ENCODE peak calls at places on chromosome 4, in eight cellular contexts. One of them, this sample, is unnamed.

GRCh38 chr4:127634181-127634580 is 1.4 kb downstream of the INTU start:
- DNase-seq in upper lobe of left lung: no peak
- DNase-seq in astrocyte of the cerebellum: no peak
- DNase-seq in GM12865: no peak
- DNase-seq in fibroblast of pulmonary artery: peak; percentile 77
- DNase-seq in GM23338: no peak
- DNase-seq in cardiac fibroblast: peak; percentile 54
- DNase-seq in foreskin fibroblast: peak; percentile 54
- DNase-seq in this sample: no peak

GRCh38 chr4:106627071-106627470 is 258.5 kb upstream of the GIMD1 start:
- DNase-seq in upper lobe of left lung: no peak
- DNase-seq in astrocyte of the cerebellum: peak; percentile 11
- DNase-seq in GM12865: no peak
- DNase-seq in fibroblast of pulmonary artery: peak; percentile 43
- DNase-seq in GM23338: no peak
- DNase-seq in cardiac fibroblast: no peak
- DNase-seq in foreskin fibroblast: peak; percentile 31
- DNase-seq in this sample: no peak

GRCh38 chr4:141427726-141428296 is 207.1 kb downstream of the ZNF330 start:
- DNase-seq in upper lobe of left lung: no peak
- DNase-seq in astrocyte of the cerebellum: no peak
- DNase-seq in GM12865: no peak
- DNase-seq in fibroblast of pulmonary artery: no peak
- DNase-seq in GM23338: no peak
- DNase-seq in cardiac fibroblast: no peak
- DNase-seq in foreskin fibroblast: peak; percentile 66
- DNase-seq in this sample: no peak

GRCh38 chr4:141011799-141012377 is 121.4 kb downstream of the RNF150 start:
- DNase-seq in upper lobe of left lung: no peak
- DNase-seq in astrocyte of the cerebellum: no peak
- DNase-seq in GM12865: no peak
- DNase-seq in fibroblast of pulmonary artery: no peak
- DNase-seq in GM23338: no peak
- DNase-seq in cardiac fibroblast: no peak
- DNase-seq in foreskin fibroblast: no peak
- DNase-seq in this sample: no peak

GRCh38 chr4:38948551-38948950 is 80.9 kb downstream of the FAM114A1 start:
- DNase-seq in upper lobe of left lung: no peak
- DNase-seq in astrocyte of the cerebellum: peak; percentile 85
- DNase-seq in GM12865: no peak
- DNase-seq in fibroblast of pulmonary artery: peak; percentile 93
- DNase-seq in GM23338: no peak
- DNase-seq in cardiac fibroblast: peak; percentile 94
- DNase-seq in foreskin fibroblast: peak; percentile 89
- DNase-seq in this sample: no peak

GRCh38 chr4:125961626-125962025 is 646.9 kb downstream of the FAT4 start:
- DNase-seq in upper lobe of left lung: peak; percentile 20
- DNase-seq in astrocyte of the cerebellum: no peak
- DNase-seq in GM12865: no peak
- DNase-seq in fibroblast of pulmonary artery: no peak
- DNase-seq in GM23338: no peak
- DNase-seq in cardiac fibroblast: no peak
- DNase-seq in foreskin fibroblast: no peak
- DNase-seq in this sample: no peak

GRCh38 chr4:75634951-75635350 is 4.6 kb upstream of the CDKL2 start:
- DNase-seq in upper lobe of left lung: no peak
- DNase-seq in astrocyte of the cerebellum: no peak
- DNase-seq in GM12865: no peak
- DNase-seq in fibroblast of pulmonary artery: peak; percentile 24
- DNase-seq in GM23338: no peak
- DNase-seq in cardiac fibroblast: no peak
- DNase-seq in foreskin fibroblast: peak; percentile 65
- DNase-seq in this sample: no peak

GRCh38 chr4:184937030-184937710 is 81.1 kb upstream of the HELT start:
- DNase-seq in upper lobe of left lung: no peak
- DNase-seq in astrocyte of the cerebellum: no peak
- DNase-seq in GM12865: no peak
- DNase-seq in fibroblast of pulmonary artery: no peak
- DNase-seq in GM23338: no peak
- DNase-seq in cardiac fibroblast: no peak
- DNase-seq in foreskin fibroblast: no peak
- DNase-seq in this sample: peak; percentile 69

GRCh38 chr4:185472063-185472542 is 570 bp upstream of the CCDC110 start:
- DNase-seq in upper lobe of left lung: no peak
- DNase-seq in astrocyte of the cerebellum: no peak
- DNase-seq in GM12865: peak; percentile 45
- DNase-seq in fibroblast of pulmonary artery: no peak
- DNase-seq in GM23338: no peak
- DNase-seq in cardiac fibroblast: no peak
- DNase-seq in foreskin fibroblast: no peak
- DNase-seq in this sample: no peak

GRCh38 chr4:39541987-39542632 is 14.9 kb upstream of the UGDH start:
- DNase-seq in upper lobe of left lung: no peak
- DNase-seq in astrocyte of the cerebellum: no peak
- DNase-seq in GM12865: no peak
- DNase-seq in fibroblast of pulmonary artery: no peak
- DNase-seq in GM23338: no peak
- DNase-seq in cardiac fibroblast: peak; percentile 43
- DNase-seq in foreskin fibroblast: peak; percentile 34
- DNase-seq in this sample: no peak

GRCh38 chr4:139555705-139556070 is 331 bp downstream of the SETD7 start:
- DNase-seq in upper lobe of left lung: peak; percentile 92
- DNase-seq in astrocyte of the cerebellum: no peak
- DNase-seq in GM12865: no peak
- DNase-seq in fibroblast of pulmonary artery: peak; percentile 52
- DNase-seq in GM23338: no peak
- DNase-seq in cardiac fibroblast: no peak
- DNase-seq in foreskin fibroblast: peak; percentile 72
- DNase-seq in this sample: peak; percentile 48

GRCh38 chr4:106986486-106986885 is 49.6 kb downstream of the DKK2 start:
- DNase-seq in upper lobe of left lung: no peak
- DNase-seq in astrocyte of the cerebellum: peak; percentile 13
- DNase-seq in GM12865: no peak
- DNase-seq in fibroblast of pulmonary artery: no peak
- DNase-seq in GM23338: no peak
- DNase-seq in cardiac fibroblast: no peak
- DNase-seq in foreskin fibroblast: peak; percentile 85
- DNase-seq in this sample: no peak

DNA sequence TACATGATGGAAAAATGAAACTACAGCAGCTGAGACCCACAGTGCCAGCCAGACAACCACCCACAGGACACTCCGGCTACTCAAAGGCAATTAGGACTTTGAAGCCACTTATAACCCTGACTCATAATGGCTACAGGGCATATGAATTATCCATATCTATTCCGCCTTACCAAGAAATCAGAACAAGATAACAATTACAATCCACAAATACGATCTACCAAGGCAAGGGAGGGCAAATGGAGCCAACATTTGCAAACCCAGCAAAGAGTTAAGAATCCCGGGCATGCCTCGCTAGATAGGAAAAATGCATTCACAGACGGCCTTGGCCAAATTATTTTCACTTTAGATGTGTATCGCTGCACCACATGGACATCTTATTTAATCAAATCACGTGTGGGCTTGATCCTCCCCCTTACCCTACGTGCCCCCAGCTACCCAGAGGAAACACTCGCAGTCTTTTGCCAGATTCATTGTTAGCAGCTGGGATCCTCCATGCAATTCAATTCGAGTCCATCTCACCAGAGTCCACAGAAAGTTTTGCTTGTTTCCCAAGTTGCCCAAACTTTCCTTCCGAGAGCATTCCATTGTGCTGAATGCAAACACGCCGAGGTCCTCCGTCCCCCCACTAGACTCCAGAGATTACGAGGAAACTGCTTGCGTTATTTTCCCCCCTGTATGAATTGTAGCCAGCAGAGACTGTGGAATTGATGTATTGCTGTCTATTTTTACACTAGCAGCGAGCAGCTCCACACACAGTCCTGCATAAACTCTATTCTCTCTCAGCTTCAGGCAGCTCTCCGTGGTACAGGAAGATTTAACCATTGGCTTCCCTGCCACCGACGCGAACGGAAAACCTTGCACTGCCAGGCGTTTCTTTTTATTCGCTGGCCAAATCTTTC is 1.2 kb downstream of the PPARGC1A start:
- DNase-seq in upper lobe of left lung: no peak
- DNase-seq in astrocyte of the cerebellum: no peak
- DNase-seq in GM12865: no peak
- DNase-seq in fibroblast of pulmonary artery: peak; percentile 58
- DNase-seq in GM23338: peak; percentile 21
- DNase-seq in cardiac fibroblast: peak; percentile 73
- DNase-seq in foreskin fibroblast: peak; percentile 74
- DNase-seq in this sample: no peak
- H3K4me3 ChIP-seq in upper lobe of left lung: peak overlapping the region; percentile 54
- H3K4me3 ChIP-seq in astrocyte of the cerebellum: peak overlapping the region; percentile 49
- H3K4me3 ChIP-seq in GM12865: no peak overlapping the region
- H3K4me3 ChIP-seq in fibroblast of pulmonary artery: peak overlapping the region; percentile 47
- H3K4me3 ChIP-seq in GM23338: no peak overlapping the region
- H3K4me3 ChIP-seq in cardiac fibroblast: peak overlapping the region; percentile 47
- H3K4me3 ChIP-seq in foreskin fibroblast: peak overlapping the region; percentile 50
- H3K4me3 ChIP-seq in this sample: no peak overlapping the region

GRCh38 chr4:48223633-48224295 is 45.9 kb downstream of the TEC start:
- DNase-seq in upper lobe of left lung: no peak
- DNase-seq in astrocyte of the cerebellum: no peak
- DNase-seq in GM12865: no peak
- DNase-seq in fibroblast of pulmonary artery: no peak
- DNase-seq in GM23338: no peak
- DNase-seq in cardiac fibroblast: no peak
- DNase-seq in foreskin fibroblast: peak; percentile 64
- DNase-seq in this sample: no peak

GRCh38 chr4:48226199-48226598 is 43.4 kb downstream of the TEC start:
- DNase-seq in upper lobe of left lung: no peak
- DNase-seq in astrocyte of the cerebellum: no peak
- DNase-seq in GM12865: no peak
- DNase-seq in fibroblast of pulmonary artery: no peak
- DNase-seq in GM23338: no peak
- DNase-seq in cardiac fibroblast: no peak
- DNase-seq in foreskin fibroblast: no peak
- DNase-seq in this sample: no peak

GRCh38 chr4:48228887-48229462 is 40.7 kb downstream of the TEC start:
- DNase-seq in upper lobe of left lung: no peak
- DNase-seq in astrocyte of the cerebellum: no peak
- DNase-seq in GM12865: no peak
- DNase-seq in fibroblast of pulmonary artery: no peak
- DNase-seq in GM23338: no peak
- DNase-seq in cardiac fibroblast: no peak
- DNase-seq in foreskin fibroblast: peak; percentile 31
- DNase-seq in this sample: no peak

GRCh38 chr4:48225368-48226141 is 44.1 kb downstream of the TEC start:
- DNase-seq in upper lobe of left lung: no peak
- DNase-seq in astrocyte of the cerebellum: no peak
- DNase-seq in GM12865: no peak
- DNase-seq in fibroblast of pulmonary artery: no peak
- DNase-seq in GM23338: peak; percentile 49
- DNase-seq in cardiac fibroblast: no peak
- DNase-seq in foreskin fibroblast: no peak
- DNase-seq in this sample: no peak

DNA sequence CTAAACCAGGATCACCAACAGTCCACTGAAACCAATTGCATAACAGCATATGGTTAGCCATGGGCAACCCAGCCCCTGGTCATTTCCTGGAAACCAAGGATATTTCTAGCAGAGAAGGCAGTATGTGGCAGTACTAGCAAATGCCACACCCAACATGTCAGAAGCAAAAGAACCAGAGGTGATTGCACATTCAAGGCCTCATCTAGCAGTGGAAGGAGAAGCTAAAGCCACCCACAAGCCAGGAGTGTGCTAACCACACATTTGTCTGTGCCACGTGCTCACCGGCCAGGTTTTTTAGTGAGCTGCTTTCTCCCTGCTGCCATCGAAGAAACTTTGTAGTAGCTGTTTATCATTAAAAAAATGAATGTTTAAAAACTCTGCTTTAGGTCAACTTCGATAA is 42.0 kb downstream of the TEC start:
- DNase-seq in upper lobe of left lung: no peak
- DNase-seq in astrocyte of the cerebellum: no peak
- DNase-seq in GM12865: peak; percentile 28
- DNase-seq in fibroblast of pulmonary artery: no peak
- DNase-seq in GM23338: no peak
- DNase-seq in cardiac fibroblast: no peak
- DNase-seq in foreskin fibroblast: peak; percentile 16
- DNase-seq in this sample: no peak
- H3K4me3 ChIP-seq in upper lobe of left lung: no peak overlapping the region
- H3K4me3 ChIP-seq in astrocyte of the cerebellum: no peak overlapping the region
- H3K4me3 ChIP-seq in GM12865: no peak overlapping the region
- H3K4me3 ChIP-seq in fibroblast of pulmonary artery: no peak overlapping the region
- H3K4me3 ChIP-seq in GM23338: no peak overlapping the region
- H3K4me3 ChIP-seq in cardiac fibroblast: no peak overlapping the region
- H3K4me3 ChIP-seq in foreskin fibroblast: no peak overlapping the region
- H3K4me3 ChIP-seq in this sample: no peak overlapping the region

GRCh38 chr4:151322565-151322964 is 2.8 kb downstream of the SH3D19 start:
- DNase-seq in upper lobe of left lung: no peak
- DNase-seq in astrocyte of the cerebellum: no peak
- DNase-seq in GM12865: no peak
- DNase-seq in fibroblast of pulmonary artery: no peak
- DNase-seq in GM23338: no peak
- DNase-seq in cardiac fibroblast: no peak
- DNase-seq in foreskin fibroblast: peak; percentile 36
- DNase-seq in this sample: no peak

GRCh38 chr4:151325320-151326246 is at the start of gene SH3D19:
- DNase-seq in upper lobe of left lung: peak; percentile 92
- DNase-seq in astrocyte of the cerebellum: no peak
- DNase-seq in GM12865: no peak
- DNase-seq in fibroblast of pulmonary artery: peak; percentile 81
- DNase-seq in GM23338: peak; percentile 69
- DNase-seq in cardiac fibroblast: peak; percentile 84
- DNase-seq in foreskin fibroblast: peak; percentile 86
- DNase-seq in this sample: peak; percentile 90

GRCh38 chr4:151324449-151325319 is 721 bp downstream of the SH3D19 start:
- DNase-seq in upper lobe of left lung: peak; percentile 80
- DNase-seq in astrocyte of the cerebellum: no peak
- DNase-seq in GM12865: no peak
- DNase-seq in fibroblast of pulmonary artery: peak; percentile 30
- DNase-seq in GM23338: peak; percentile 73
- DNase-seq in cardiac fibroblast: peak; percentile 19
- DNase-seq in foreskin fibroblast: peak; percentile 83
- DNase-seq in this sample: peak; percentile 93

GRCh38 chr4:151321586-151321985 is 3.8 kb downstream of the SH3D19 start:
- DNase-seq in upper lobe of left lung: no peak
- DNase-seq in astrocyte of the cerebellum: no peak
- DNase-seq in GM12865: no peak
- DNase-seq in fibroblast of pulmonary artery: no peak
- DNase-seq in GM23338: no peak
- DNase-seq in cardiac fibroblast: no peak
- DNase-seq in foreskin fibroblast: no peak
- DNase-seq in this sample: no peak

GRCh38 chr4:151324124-151324448 is 1.3 kb downstream of the SH3D19 start:
- DNase-seq in upper lobe of left lung: no peak
- DNase-seq in astrocyte of the cerebellum: no peak
- DNase-seq in GM12865: no peak
- DNase-seq in fibroblast of pulmonary artery: no peak
- DNase-seq in GM23338: no peak
- DNase-seq in cardiac fibroblast: no peak
- DNase-seq in foreskin fibroblast: no peak
- DNase-seq in this sample: no peak
- H3K4me3 ChIP-seq in upper lobe of left lung: peak overlapping the region; percentile 71
- H3K4me3 ChIP-seq in astrocyte of the cerebellum: peak overlapping the region; percentile 64
- H3K4me3 ChIP-seq in GM12865: no peak overlapping the region
- H3K4me3 ChIP-seq in fibroblast of pulmonary artery: peak overlapping the region; percentile 68
- H3K4me3 ChIP-seq in GM23338: peak overlapping the region; percentile 77
- H3K4me3 ChIP-seq in cardiac fibroblast: peak overlapping the region; percentile 69
- H3K4me3 ChIP-seq in foreskin fibroblast: peak overlapping the region; percentile 66
- H3K4me3 ChIP-seq in this sample: peak overlapping the region; percentile 59

GRCh38 chr4:102817021-102817605 is 10.2 kb downstream of the UBE2D3 start:
- DNase-seq in upper lobe of left lung: no peak
- DNase-seq in astrocyte of the cerebellum: no peak
- DNase-seq in GM12865: no peak
- DNase-seq in fibroblast of pulmonary artery: no peak
- DNase-seq in GM23338: no peak
- DNase-seq in cardiac fibroblast: no peak
- DNase-seq in foreskin fibroblast: peak; percentile 28
- DNase-seq in this sample: no peak
- H3K4me3 ChIP-seq in upper lobe of left lung: no peak overlapping the region
- H3K4me3 ChIP-seq in astrocyte of the cerebellum: no peak overlapping the region
- H3K4me3 ChIP-seq in GM12865: no peak overlapping the region
- H3K4me3 ChIP-seq in fibroblast of pulmonary artery: no peak overlapping the region
- H3K4me3 ChIP-seq in GM23338: no peak overlapping the region
- H3K4me3 ChIP-seq in cardiac fibroblast: no peak overlapping the region
- H3K4me3 ChIP-seq in foreskin fibroblast: no peak overlapping the region
- H3K4me3 ChIP-seq in this sample: no peak overlapping the region